ENCODE peak calls at places on chromosome 17, in four cellular contexts. M is stomach, B is adrenal gland, H is cardiac muscle cell. Z is an unnamed sample.

GRCh38 chr17:58046230-58047094 is 36.8 kb upstream of the DYNLL2 start:
- DNase-seq in M (no peak), H (no peak), B (no peak), Z (no peak)

GRCh38 chr17:42751628-42752027 is 6.8 kb upstream of the EZH1 start:
- DNase-seq in B (no peak), H (peak; percentile 86), M (no peak), Z (no peak)

GRCh38 chr17:58092101-58092796 is 9.0 kb downstream of the DYNLL2 start:
- DNase-seq in H (no peak), B (no peak), M (no peak), Z (no peak)

GRCh38 chr17:81403671-81404534 is 8.6 kb downstream of the BAHCC1 start:
- DNase-seq in M (no peak), H (no peak), B (no peak), Z (no peak)

GRCh38 chr17:78140169-78141051 is 5.8 kb upstream of the C17orf99 start:
- DNase-seq in B (peak; percentile 96), M (peak; percentile 96), H (peak; percentile 77), Z (peak; percentile 90)

GRCh38 chr17:9451919-9452318 is 123.7 kb downstream of the STX8 start:
- DNase-seq in H (no peak), B (no peak), M (no peak), Z (no peak)

GRCh38 chr17:50835563-50836231 is at the start of gene WFIKKN2:
- DNase-seq in B (no peak), M (no peak), H (no peak), Z (no peak)

GRCh38 chr17:51191895-51192294 is 25.7 kb downstream of the NME2 start:
- DNase-seq in M (no peak), H (no peak), B (no peak), Z (no peak)

GRCh38 chr17:60678118-60678444 is 430 bp downstream of the BCAS3 start:
- DNase-seq in H (no peak), B (no peak), M (no peak), Z (no peak)

GRCh38 chr17:12395733-12396354 is 269.8 kb upstream of the MYOCD start:
- DNase-seq in H (peak; percentile 2), B (peak; percentile 39), M (peak; percentile 34), Z (no peak)

GRCh38 chr17:70276931-70277330 is 107.6 kb downstream of the KCNJ2 start:
- DNase-seq in M (no peak), H (no peak), B (no peak), Z (no peak)

GRCh38 chr17:72004011-72004427 is 116.8 kb upstream of the SOX9 start:
- DNase-seq in M (no peak), H (peak; percentile 32), B (no peak), Z (no peak)

GRCh38 chr17:34451313-34451712 is 88.3 kb upstream of the CCL1 start:
- DNase-seq in M (no peak), B (no peak), H (peak; percentile 14), Z (no peak)

GRCh38 chr17:28518132-28518531 is 12.0 kb downstream of the FOXN1 start:
- DNase-seq in M (no peak), B (no peak), H (no peak), Z (no peak)

GRCh38 chr17:31534223-31534888 is 142.9 kb downstream of the RAB11FIP4 start:
- DNase-seq in B (no peak), M (no peak), H (peak; percentile 29), Z (no peak)

GRCh38 chr17:15490634-15491261 is 23.3 kb upstream of the CDRT4 start:
- DNase-seq in M (no peak), H (peak; percentile 65), B (peak; percentile 69), Z (peak; percentile 89)

GRCh38 chr17:57293077-57293476 is 36.8 kb downstream of the MSI2 start:
- DNase-seq in B (peak; percentile 62), M (no peak), H (no peak), Z (no peak)

GRCh38 chr17:47837401-47838039 is 3.6 kb downstream of the SCRN2 start:
- DNase-seq in M (no peak), H (no peak), B (no peak), Z (no peak)

DNA sequence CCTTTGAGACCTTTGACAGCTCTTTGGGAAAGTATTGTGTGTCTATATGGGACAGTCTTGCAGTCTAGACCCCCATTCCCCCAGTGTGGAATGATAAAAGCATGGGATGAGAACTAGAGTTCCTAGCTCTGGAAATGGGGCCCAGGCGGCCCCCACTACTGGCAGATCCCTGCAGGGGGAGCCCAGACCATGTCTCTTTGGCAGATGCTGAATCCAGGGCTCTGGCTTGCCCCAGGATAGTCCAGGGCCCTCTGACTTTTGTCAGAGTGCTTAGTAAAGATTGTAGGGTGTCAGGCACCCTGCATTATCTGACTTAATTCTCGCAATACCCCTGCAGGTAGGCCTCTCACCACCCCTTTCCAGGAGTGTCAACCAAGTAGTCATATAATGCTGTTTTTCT is 8.3 kb downstream of the ALKBH5 start:
- DNase-seq in M (no peak), H (no peak), B (no peak), Z (no peak)
- TF ChIP-seq CTCF in M (no peak), H (peak; percentile 25), B (no peak), Z (peak; percentile 15)

GRCh38 chr17:2383628-2384167 is 17.2 kb downstream of the MNT start:
- DNase-seq in M (no peak), B (no peak), H (no peak), Z (peak; percentile 73)

GRCh38 chr17:2378905-2379304 is 22.0 kb downstream of the MNT start:
- DNase-seq in M (no peak), B (no peak), H (no peak), Z (no peak)

GRCh38 chr17:2377659-2378058 is 23.2 kb downstream of the MNT start:
- DNase-seq in M (no peak), B (no peak), H (no peak), Z (no peak)

GRCh38 chr17:2379489-2380224 is 21.2 kb downstream of the MNT start:
- DNase-seq in M (no peak), B (no peak), H (no peak), Z (no peak)

DNA sequence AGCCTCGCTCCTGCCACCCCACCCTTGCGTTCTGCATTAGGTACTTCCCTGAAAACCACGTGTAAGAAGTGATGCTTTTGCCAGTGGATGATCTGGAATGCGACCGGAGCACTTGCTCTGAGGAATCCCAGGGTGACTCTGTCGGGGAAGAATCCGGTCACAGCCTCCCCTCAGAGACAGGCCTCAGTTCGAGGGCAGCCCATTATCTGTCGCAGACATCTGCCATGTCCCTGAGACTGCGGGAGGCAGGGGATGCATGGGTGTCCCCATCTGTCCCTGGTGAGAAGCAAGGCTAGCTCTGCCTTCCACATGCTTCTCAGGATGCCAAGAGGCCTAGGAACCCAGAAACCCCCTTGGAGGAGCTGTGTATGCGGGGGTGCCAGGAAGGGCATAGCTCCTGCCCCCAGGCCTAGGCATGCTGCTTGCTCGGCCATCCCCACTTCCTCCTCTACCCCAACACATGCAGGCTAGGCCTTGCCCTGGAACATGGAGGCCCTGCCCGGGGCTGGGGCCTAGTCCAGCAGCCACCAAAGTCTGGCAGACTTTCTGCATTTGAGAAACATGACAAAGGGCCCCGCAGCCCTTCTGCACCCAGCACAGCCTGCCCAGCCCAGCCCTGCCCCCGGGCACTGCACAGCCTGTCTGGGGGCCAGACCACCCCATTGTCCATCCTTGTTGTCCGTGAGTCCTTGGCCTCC is 20.5 kb downstream of the MNT start:
- DNase-seq in B (no peak), H (no peak), M (no peak), Z (no peak)
- H3K27ac ChIP-seq in B (no peak overlapping the region), H (no peak overlapping the region), M (no peak overlapping the region), Z (no peak overlapping the region)

DNA sequence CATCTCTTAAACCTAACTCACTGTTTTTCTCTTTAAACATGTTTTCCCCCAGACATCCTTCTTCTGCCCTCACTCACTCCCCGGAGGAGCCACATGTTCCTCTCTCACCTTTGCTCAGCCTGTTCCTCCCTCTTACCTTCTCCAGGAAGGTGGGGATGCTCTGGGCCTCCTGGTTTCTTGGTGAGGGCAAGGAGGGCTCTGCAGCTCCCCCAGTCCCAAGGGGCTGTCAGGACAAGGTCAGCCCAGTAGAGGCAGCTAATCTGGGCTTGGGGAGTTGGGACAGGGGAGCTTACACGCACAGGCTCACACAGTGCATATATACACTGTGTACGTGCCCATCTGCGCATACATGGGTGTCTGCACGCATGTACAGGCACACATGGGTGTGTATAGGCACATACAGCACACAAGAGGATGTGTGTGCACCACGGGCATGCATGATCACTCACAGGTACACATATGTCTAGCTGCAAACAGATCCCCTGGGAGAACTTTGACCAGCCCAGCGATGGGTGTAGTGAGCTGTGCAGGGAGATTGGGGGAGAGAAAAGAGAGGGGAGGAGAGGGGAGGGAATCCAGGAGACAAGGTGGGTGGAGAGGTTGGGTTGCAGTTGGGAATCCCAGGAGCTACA is 28.6 kb upstream of the SPNS3 start:
- DNase-seq in B (no peak), M (no peak), H (no peak), Z (no peak)
- H3K4me1 ChIP-seq in B (no peaks in the 10 kb centered on the region), M (no peaks in the 10 kb centered on the region), H (no peaks in the 10 kb centered on the region), Z (peaks cover 5% of the 10 kb centered on the region)

GRCh38 chr17:36493956-36494355 is 7.5 kb downstream of the ZNHIT3 start:
- DNase-seq in H (no peak), M (no peak), B (no peak), Z (no peak)
- TF ChIP-seq CTCF in H (no peak), M (no peak), B (no peak), Z (no peak)

DNA sequence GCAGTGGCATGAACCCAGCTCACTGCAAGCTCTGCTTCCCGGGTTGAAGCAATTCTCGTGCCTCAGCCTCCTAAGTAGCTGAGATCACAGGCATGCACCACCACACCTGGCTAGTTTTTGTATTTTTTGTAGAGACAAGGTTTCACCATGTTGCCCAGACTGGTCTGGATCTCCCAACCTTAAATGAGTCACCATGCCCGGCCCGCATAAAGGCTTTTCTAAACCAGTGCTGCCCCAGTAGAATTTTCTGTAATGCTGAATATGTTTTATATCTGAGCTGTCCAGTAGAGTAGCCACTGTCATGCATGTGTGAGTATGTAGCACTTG is 36.9 kb upstream of the WSB1 start:
- DNase-seq in B (no peak), H (no peak), M (no peak), Z (no peak)
- H3K27ac ChIP-seq in B (no peak overlapping the region), H (no peak overlapping the region), M (no peak overlapping the region), Z (no peak overlapping the region)